ENCODE peak calls at places on chromosome 14, in seven cellular contexts. V is AG10803; D is fibroblast of villous mesenchyme; U is foreskin fibroblast; J is astrocyte of the cerebellum; M is CD8-positive, alpha-beta T cell; Z is neural progenitor cell. X is an unnamed sample.

GRCh38 chr14:34324363-34324795 is 137.7 kb downstream of the SPTSSA start:
- DNase-seq in J (no peak), M (no peak), V (peak), D (peak), Z (peak), U (peak), X (no peak)

GRCh38 chr14:33026850-33027420 is 88.3 kb downstream of the NPAS3 start:
- DNase-seq in D (peak), U (no peak), J (peak), Z (no peak), M (no peak), V (peak), X (no peak)

GRCh38 chr14:73762375-73762822 is 48.2 kb upstream of the PNMA1 start:
- DNase-seq in V (no peak), Z (no peak), J (no peak), D (peak), U (no peak), M (no peak), X (no peak)

GRCh38 chr14:94936901-94937321 is 167.0 kb upstream of the GSC start:
- DNase-seq in V (no peak), D (no peak), U (no peak), J (no peak), Z (no peak), M (no peak), X (no peak)

GRCh38 chr14:42334931-42335330 is 728.3 kb downstream of the LRFN5 start:
- DNase-seq in D (no peak), M (no peak), U (no peak), V (no peak), Z (no peak), J (no peak), X (no peak)

GRCh38 chr14:39555749-39556148 is 123.5 kb upstream of the FBXO33 start:
- DNase-seq in Z (no peak), D (no peak), J (no peak), V (no peak), U (no peak), M (no peak), X (no peak)

GRCh38 chr14:71063351-71063750 is 156.1 kb downstream of the PCNX1 start:
- DNase-seq in U (no peak), V (no peak), J (no peak), Z (no peak), M (no peak), D (no peak), X (no peak)

GRCh38 chr14:22847661-22848341 is 11.4 kb downstream of the MMP14 start:
- DNase-seq in V (peak), M (no peak), D (peak), U (peak), J (no peak), Z (peak), X (no peak)

GRCh38 chr14:19800282-19801117 is 3.1 kb upstream of the OR4N2 start:
- DNase-seq in Z (no peak), V (no peak), U (no peak), M (no peak), J (no peak), D (no peak), X (peak)

GRCh38 chr14:53010193-53010592 is 59.3 kb upstream of the FERMT2 start:
- DNase-seq in Z (no peak), V (no peak), U (no peak), D (peak), M (no peak), J (no peak), X (no peak)

GRCh38 chr14:65003394-65003793 is 16.7 kb downstream of the FNTB start:
- DNase-seq in Z (no peak), J (no peak), U (no peak), M (no peak), V (no peak), D (no peak), X (no peak)

GRCh38 chr14:100688051-100688450 is 38.6 kb upstream of the DLK1 start:
- DNase-seq in M (no peak), Z (no peak), J (no peak), D (no peak), V (no peak), U (no peak), X (no peak)

GRCh38 chr14:56004323-56004722 is 113.9 kb upstream of the PELI2 start:
- DNase-seq in Z (no peak), V (no peak), J (no peak), D (no peak), M (no peak), U (no peak), X (no peak)

GRCh38 chr14:55957950-55958349 is 160.3 kb upstream of the PELI2 start:
- DNase-seq in U (no peak), V (no peak), Z (peak), D (no peak), M (no peak), J (no peak), X (no peak)

GRCh38 chr14:82388488-82388887 is 854.8 kb upstream of the SEL1L start:
- DNase-seq in V (no peak), D (no peak), M (no peak), J (no peak), U (no peak), Z (no peak), X (no peak)

GRCh38 chr14:77139540-77140342 is 1.9 kb downstream of the ZDHHC22 start:
- DNase-seq in Z (peak), M (no peak), U (no peak), J (no peak), V (no peak), D (peak), X (no peak)

GRCh38 chr14:24246765-24247212 is 4.4 kb upstream of the TINF2 start:
- DNase-seq in D (peak), M (no peak), J (no peak), Z (no peak), U (no peak), V (no peak), X (peak)

GRCh38 chr14:37591311-37591940 is 3.6 kb downstream of the FOXA1 start:
- DNase-seq in M (no peak), J (no peak), Z (peak), V (no peak), D (no peak), U (no peak), X (no peak)

DNA sequence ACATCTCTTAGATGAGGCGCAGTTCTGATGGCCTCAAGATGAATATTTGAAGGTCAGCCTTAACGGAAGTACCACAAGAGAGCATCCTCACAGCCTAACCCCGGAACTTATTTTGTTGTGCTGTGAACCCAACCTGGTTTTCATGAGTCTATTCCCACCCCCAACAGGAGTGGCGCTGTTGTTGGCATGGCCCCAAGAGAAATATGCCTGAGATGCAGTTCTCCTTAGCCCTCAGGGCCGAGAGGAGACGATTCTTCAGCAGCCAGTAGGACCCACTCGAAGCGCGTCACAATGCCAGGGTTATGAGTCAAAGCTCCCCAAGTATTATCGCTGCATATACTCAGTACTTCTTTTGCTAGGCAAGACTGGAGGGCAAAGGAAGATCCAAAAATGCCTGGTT is 24.5 kb upstream of the BCL11B start:
- DNase-seq in Z (no peak), V (no peak), D (no peak), U (no peak), J (no peak), M (no peak), X (peak)
- TF ChIP-seq CTCF in Z (no peak), V (no peak), D (no peak), U (no peak), J (no peak), M (no peak), X (no peak)

GRCh38 chr14:80164991-80165390 is 46.3 kb downstream of the DIO2 start:
- DNase-seq in D (no peak), J (no peak), Z (no peak), V (peak), U (peak), M (no peak), X (no peak)
- TF ChIP-seq CTCF in D (no peak), J (no peak), Z (no peak), V (no peak), U (no peak), M (no peak), X (peak)

DNA sequence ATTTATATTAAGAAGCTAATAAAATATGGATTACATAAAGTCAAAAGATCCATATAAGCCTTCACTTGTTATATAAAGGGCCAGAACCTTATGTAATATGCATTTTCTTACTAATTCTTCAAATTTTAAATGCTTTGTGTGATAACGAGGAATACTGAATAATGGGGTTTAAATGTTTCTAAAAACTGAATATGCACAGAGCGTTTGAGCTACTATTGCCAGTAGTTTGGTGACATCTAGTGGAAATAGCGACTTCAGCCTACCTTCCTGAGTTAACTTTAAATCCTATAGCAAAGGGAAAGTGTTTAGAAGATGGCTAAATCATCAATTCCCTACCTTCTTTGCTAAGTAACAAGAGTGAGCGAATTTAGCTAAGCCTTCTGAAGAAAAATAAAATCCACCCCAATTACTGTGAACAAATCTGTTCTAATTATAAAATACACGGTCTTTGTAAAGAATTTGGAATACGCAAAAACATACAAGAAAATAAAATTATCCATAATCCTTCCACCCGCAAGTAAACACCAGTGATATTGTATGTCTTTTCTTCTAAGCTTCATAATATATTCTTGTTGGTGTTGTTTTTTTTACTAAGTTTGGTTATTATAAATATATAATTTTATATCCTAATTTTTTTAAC is 115.5 kb upstream of the G2E3 start:
- DNase-seq in M (no peak), D (peak), J (peak), V (peak), U (peak), Z (peak), X (no peak)
- TF ChIP-seq CTCF in M (no peak), D (peak), J (peak), V (peak), U (peak), Z (peak), X (peak)

DNA sequence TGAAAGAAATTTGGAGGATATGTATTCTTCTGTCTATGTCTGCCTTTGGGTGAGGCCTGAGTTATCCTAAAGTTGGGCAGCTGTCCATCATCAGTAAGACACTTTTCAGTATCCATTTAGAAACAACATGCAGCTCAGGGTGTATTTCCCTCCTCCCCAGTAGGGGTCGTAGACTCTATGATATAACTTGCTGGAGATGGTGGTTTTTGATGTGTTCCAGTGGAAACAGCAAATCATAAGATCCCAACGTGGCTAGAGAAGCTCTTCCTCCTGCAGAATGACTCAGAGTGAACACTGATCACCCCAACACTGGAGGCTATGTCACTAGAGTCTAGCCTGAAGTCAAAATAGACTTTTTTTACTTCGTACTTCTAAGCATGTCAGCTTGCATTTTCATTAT is 331.6 kb upstream of the STXBP6 start:
- DNase-seq in D (no peak), V (no peak), M (no peak), Z (peak), J (no peak), U (no peak), X (no peak)
- TF ChIP-seq CTCF in D (peak), V (peak), M (no peak), Z (peak), J (no peak), U (no peak), X (peak)

X was measured in chondrocyte.